ENCODE peak calls at places on chromosome X, in five cellular contexts. One of them, this sample, is unnamed. For H3K36me3, the result is how much of the 10 kb centered on the place peaks cover.

GRCh38 chrX:105703876-105704275 is 118.5 kb upstream of the NRK start:
- DNase-seq in cardiac muscle cell: no peak
- DNase-seq in pancreas: no peak
- DNase-seq in IMR-90: no peak
- DNase-seq in colonic mucosa: no peak
- DNase-seq in this sample: no peak

GRCh38 chrX:81996166-81996565 is 794.3 kb downstream of the SH3BGRL start:
- DNase-seq in cardiac muscle cell: no peak
- DNase-seq in pancreas: no peak
- DNase-seq in IMR-90: no peak
- DNase-seq in colonic mucosa: no peak
- DNase-seq in this sample: no peak

GRCh38 chrX:31329298-31329697 is 257.5 kb upstream of the FTHL17 start:
- DNase-seq in cardiac muscle cell: no peak
- DNase-seq in pancreas: no peak
- DNase-seq in IMR-90: peak
- DNase-seq in colonic mucosa: no peak
- DNase-seq in this sample: no peak

GRCh38 chrX:80174925-80175574 is 160.5 kb downstream of the TBX22 start:
- DNase-seq in cardiac muscle cell: peak
- DNase-seq in pancreas: no peak
- DNase-seq in IMR-90: no peak
- DNase-seq in colonic mucosa: no peak
- DNase-seq in this sample: no peak

GRCh38 chrX:13283512-13283911 is 36.3 kb downstream of the ATXN3L start:
- DNase-seq in cardiac muscle cell: peak
- DNase-seq in pancreas: no peak
- DNase-seq in IMR-90: no peak
- DNase-seq in colonic mucosa: no peak
- DNase-seq in this sample: peak

GRCh38 chrX:85004255-85004654 is 578 bp downstream of the APOOL start:
- DNase-seq in cardiac muscle cell: peak
- DNase-seq in pancreas: no peak
- DNase-seq in IMR-90: peak
- DNase-seq in colonic mucosa: no peak
- DNase-seq in this sample: no peak

GRCh38 chrX:38837389-38837788 is 36.1 kb downstream of the MID1IP1 start:
- DNase-seq in cardiac muscle cell: no peak
- DNase-seq in pancreas: no peak
- DNase-seq in IMR-90: peak
- DNase-seq in colonic mucosa: no peak
- DNase-seq in this sample: no peak

GRCh38 chrX:31629195-31629594 is 557.4 kb upstream of the FTHL17 start:
- DNase-seq in cardiac muscle cell: no peak
- DNase-seq in pancreas: no peak
- DNase-seq in IMR-90: no peak
- DNase-seq in colonic mucosa: no peak
- DNase-seq in this sample: no peak

GRCh38 chrX:48472851-48473717 is 2.9 kb upstream of the FTSJ1 start:
- DNase-seq in cardiac muscle cell: no peak
- DNase-seq in pancreas: no peak
- DNase-seq in IMR-90: no peak
- DNase-seq in colonic mucosa: no peak
- DNase-seq in this sample: peak

GRCh38 chrX:123833387-123833786 is 26.5 kb upstream of the XIAP start:
- DNase-seq in cardiac muscle cell: peak
- DNase-seq in pancreas: no peak
- DNase-seq in IMR-90: peak
- DNase-seq in colonic mucosa: peak
- DNase-seq in this sample: peak

GRCh38 chrX:109902665-109903064 is 100.2 kb upstream of the TMEM164 start:
- DNase-seq in cardiac muscle cell: peak
- DNase-seq in pancreas: no peak
- DNase-seq in IMR-90: peak
- DNase-seq in colonic mucosa: no peak
- DNase-seq in this sample: no peak

GRCh38 chrX:117989512-117989911 is 127.1 kb downstream of the KLHL13 start:
- DNase-seq in cardiac muscle cell: no peak
- DNase-seq in pancreas: no peak
- DNase-seq in IMR-90: no peak
- DNase-seq in colonic mucosa: no peak
- DNase-seq in this sample: no peak

GRCh38 chrX:26783512-26784225 is 567.7 kb downstream of the MAGEB5 start:
- DNase-seq in cardiac muscle cell: peak
- DNase-seq in pancreas: no peak
- DNase-seq in IMR-90: peak
- DNase-seq in colonic mucosa: peak
- DNase-seq in this sample: peak

GRCh38 chrX:110026099-110026844 is 23.4 kb downstream of the TMEM164 start:
- DNase-seq in cardiac muscle cell: peak
- DNase-seq in pancreas: no peak
- DNase-seq in IMR-90: no peak
- DNase-seq in colonic mucosa: peak
- DNase-seq in this sample: no peak

GRCh38 chrX:116009871-116010710 is 160.5 kb upstream of the AGTR2 start:
- DNase-seq in cardiac muscle cell: no peak
- DNase-seq in pancreas: no peak
- DNase-seq in IMR-90: no peak
- DNase-seq in colonic mucosa: no peak
- DNase-seq in this sample: peak

GRCh38 chrX:139475432-139475831 is 55.1 kb upstream of the F9 start:
- DNase-seq in cardiac muscle cell: no peak
- DNase-seq in pancreas: no peak
- DNase-seq in IMR-90: no peak
- DNase-seq in colonic mucosa: no peak
- DNase-seq in this sample: no peak

GRCh38 chrX:47199286-47199685 is 5.7 kb downstream of the UBA1 start:
- DNase-seq in cardiac muscle cell: no peak
- DNase-seq in pancreas: no peak
- DNase-seq in IMR-90: no peak
- DNase-seq in colonic mucosa: no peak
- DNase-seq in this sample: no peak

GRCh38 chrX:70219938-70220764 is 14.3 kb upstream of the AWAT1 start:
- DNase-seq in cardiac muscle cell: peak
- DNase-seq in pancreas: no peak
- DNase-seq in IMR-90: peak
- DNase-seq in colonic mucosa: peak
- DNase-seq in this sample: no peak

GRCh38 chrX:24646745-24647182 is 383 bp downstream of the PCYT1B start:
- DNase-seq in cardiac muscle cell: peak
- DNase-seq in pancreas: no peak
- DNase-seq in IMR-90: no peak
- DNase-seq in colonic mucosa: no peak
- DNase-seq in this sample: peak

GRCh38 chrX:97294016-97294415 is 410.3 kb downstream of the RPA4 start:
- DNase-seq in cardiac muscle cell: no peak
- DNase-seq in pancreas: no peak
- DNase-seq in IMR-90: no peak
- DNase-seq in colonic mucosa: no peak
- DNase-seq in this sample: no peak

GRCh38 chrX:25007059-25008053 is 8.4 kb downstream of the ARX start:
- DNase-seq in cardiac muscle cell: no peak
- DNase-seq in pancreas: no peak
- DNase-seq in IMR-90: no peak
- DNase-seq in colonic mucosa: no peak
- DNase-seq in this sample: peak

GRCh38 chrX:140572724-140573123 is 67.9 kb upstream of the SOX3 start:
- DNase-seq in cardiac muscle cell: peak
- DNase-seq in pancreas: no peak
- DNase-seq in IMR-90: peak
- DNase-seq in colonic mucosa: peak
- DNase-seq in this sample: peak

GRCh38 chrX:149495573-149496071 is 9.5 kb downstream of the IDS start:
- DNase-seq in cardiac muscle cell: peak
- DNase-seq in pancreas: no peak
- DNase-seq in IMR-90: peak
- DNase-seq in colonic mucosa: no peak
- DNase-seq in this sample: no peak

GRCh38 chrX:137916090-137916746 is 350.3 kb downstream of the ZIC3 start:
- DNase-seq in cardiac muscle cell: no peak
- DNase-seq in pancreas: no peak
- DNase-seq in IMR-90: no peak
- DNase-seq in colonic mucosa: no peak
- DNase-seq in this sample: peak

GRCh38 chrX:19705196-19705769 is 182.1 kb downstream of the SH3KBP1 start:
- DNase-seq in cardiac muscle cell: no peak
- DNase-seq in pancreas: no peak
- DNase-seq in IMR-90: no peak
- DNase-seq in colonic mucosa: no peak
- DNase-seq in this sample: no peak

GRCh38 chrX:134745636-134746378 is 87.5 kb upstream of the PLAC1 start:
- DNase-seq in cardiac muscle cell: no peak
- DNase-seq in pancreas: no peak
- DNase-seq in IMR-90: no peak
- DNase-seq in colonic mucosa: no peak
- DNase-seq in this sample: no peak

GRCh38 chrX:152872522-152872921 is 25.3 kb upstream of the ZNF185 start:
- DNase-seq in cardiac muscle cell: no peak
- DNase-seq in pancreas: no peak
- DNase-seq in IMR-90: no peak
- DNase-seq in colonic mucosa: no peak
- DNase-seq in this sample: no peak

GRCh38 chrX:152881289-152881688 is 16.6 kb upstream of the ZNF185 start:
- DNase-seq in cardiac muscle cell: no peak
- DNase-seq in pancreas: no peak
- DNase-seq in IMR-90: no peak
- DNase-seq in colonic mucosa: no peak
- DNase-seq in this sample: no peak

GRCh38 chrX:152878976-152879755 is 18.7 kb upstream of the ZNF185 start:
- DNase-seq in cardiac muscle cell: no peak
- DNase-seq in pancreas: no peak
- DNase-seq in IMR-90: no peak
- DNase-seq in colonic mucosa: no peak
- DNase-seq in this sample: no peak

GRCh38 chrX:152873361-152873760 is 24.5 kb upstream of the ZNF185 start:
- DNase-seq in cardiac muscle cell: no peak
- DNase-seq in pancreas: no peak
- DNase-seq in IMR-90: no peak
- DNase-seq in colonic mucosa: no peak
- DNase-seq in this sample: no peak

DNA sequence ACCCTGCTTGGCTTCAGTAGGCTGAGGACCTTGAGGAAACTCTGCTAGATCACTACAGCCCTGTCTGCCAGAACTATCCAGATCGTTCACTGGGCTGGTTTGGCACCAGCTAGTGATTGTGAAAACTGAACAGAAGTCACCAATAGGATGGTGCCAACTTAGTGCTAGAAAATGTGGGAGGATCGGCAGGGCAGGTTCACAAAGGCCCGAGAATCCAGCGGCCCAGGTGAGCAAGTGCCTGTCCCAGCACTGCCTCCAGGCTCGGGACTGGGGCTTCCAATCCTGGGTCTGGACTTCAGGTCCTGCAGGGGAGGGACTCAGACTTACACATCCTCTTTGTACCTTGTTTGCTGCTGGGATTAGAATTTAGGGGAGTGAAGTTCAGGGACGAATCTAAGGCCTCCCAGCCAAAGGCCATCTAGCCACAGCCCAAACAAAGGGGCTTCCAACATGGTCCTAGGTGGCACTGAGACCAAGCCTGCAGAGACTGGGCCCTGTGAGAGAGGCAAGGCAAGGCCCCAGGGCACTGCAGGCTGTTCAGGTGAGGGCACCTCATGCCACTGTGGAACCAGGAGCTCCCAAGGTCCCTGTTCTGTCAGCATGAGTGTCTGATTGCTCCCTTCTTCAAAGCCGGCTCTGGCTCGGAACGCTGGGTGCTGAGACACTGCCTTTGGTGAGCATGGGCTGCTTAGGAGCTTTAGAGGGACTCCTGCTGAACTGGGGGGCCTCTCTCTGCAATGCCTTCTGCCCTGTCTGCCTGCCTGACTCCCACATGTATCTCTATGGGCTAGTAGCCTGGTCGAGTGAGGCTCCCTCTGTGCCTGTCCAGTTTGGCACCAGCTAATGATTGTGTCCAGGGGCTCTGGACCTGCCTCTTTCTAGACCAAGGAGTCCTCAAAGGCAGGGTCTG is 20.7 kb upstream of the ZNF185 start:
- DNase-seq in cardiac muscle cell: no peak
- DNase-seq in pancreas: no peak
- DNase-seq in IMR-90: no peak
- DNase-seq in colonic mucosa: no peak
- DNase-seq in this sample: no peak
- H3K36me3 ChIP-seq in cardiac muscle cell: under half
- H3K36me3 ChIP-seq in pancreas: under half
- H3K36me3 ChIP-seq in IMR-90: under half
- H3K36me3 ChIP-seq in colonic mucosa: under half
- H3K36me3 ChIP-seq in this sample: under half

GRCh38 chrX:1595711-1596060 is 4.3 kb downstream of the AKAP17A start:
- DNase-seq in cardiac muscle cell: no peak
- DNase-seq in pancreas: peak
- DNase-seq in IMR-90: no peak
- DNase-seq in colonic mucosa: no peak
- DNase-seq in this sample: no peak
- H3K36me3 ChIP-seq in cardiac muscle cell: under half
- H3K36me3 ChIP-seq in pancreas: under half
- H3K36me3 ChIP-seq in IMR-90: half or more
- H3K36me3 ChIP-seq in colonic mucosa: under half
- H3K36me3 ChIP-seq in this sample: under half

DNA sequence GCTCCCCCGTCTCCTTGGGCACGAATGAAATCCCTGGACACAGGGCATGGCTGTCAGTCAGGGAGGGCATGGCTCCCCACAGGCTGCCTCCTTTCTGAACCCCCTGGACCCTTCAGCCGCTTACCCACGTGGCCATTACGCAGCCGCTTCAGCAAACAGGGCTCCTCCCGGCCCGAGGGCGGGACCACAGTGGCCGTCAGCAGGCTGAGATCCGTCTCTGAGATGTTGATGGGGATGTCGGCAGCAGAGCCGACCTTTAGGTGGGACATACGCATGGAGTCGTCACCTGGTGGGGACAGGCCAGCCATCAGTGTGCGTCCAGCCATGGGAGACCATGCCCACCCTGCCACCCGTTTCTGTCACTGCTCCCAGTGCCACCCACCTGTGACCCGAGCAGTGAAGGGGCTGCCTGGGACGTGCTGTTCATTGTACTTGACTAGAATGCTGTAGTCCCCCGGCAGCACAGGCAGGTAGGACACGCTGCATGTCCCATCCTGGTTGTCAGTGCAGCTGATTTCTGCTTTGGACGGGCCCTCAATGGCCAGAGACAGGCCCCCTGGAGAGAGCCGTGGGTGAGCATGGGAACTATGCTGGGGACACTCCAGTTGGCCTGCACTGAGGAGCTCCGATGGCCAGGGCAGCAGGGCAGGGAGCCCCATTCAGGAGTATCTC is 21.1 kb downstream of the FLNA start:
- DNase-seq in cardiac muscle cell: no peak
- DNase-seq in pancreas: no peak
- DNase-seq in IMR-90: no peak
- DNase-seq in colonic mucosa: no peak
- DNase-seq in this sample: no peak
- H3K36me3 ChIP-seq in cardiac muscle cell: under half
- H3K36me3 ChIP-seq in pancreas: under half
- H3K36me3 ChIP-seq in IMR-90: half or more
- H3K36me3 ChIP-seq in colonic mucosa: under half
- H3K36me3 ChIP-seq in this sample: under half

DNA sequence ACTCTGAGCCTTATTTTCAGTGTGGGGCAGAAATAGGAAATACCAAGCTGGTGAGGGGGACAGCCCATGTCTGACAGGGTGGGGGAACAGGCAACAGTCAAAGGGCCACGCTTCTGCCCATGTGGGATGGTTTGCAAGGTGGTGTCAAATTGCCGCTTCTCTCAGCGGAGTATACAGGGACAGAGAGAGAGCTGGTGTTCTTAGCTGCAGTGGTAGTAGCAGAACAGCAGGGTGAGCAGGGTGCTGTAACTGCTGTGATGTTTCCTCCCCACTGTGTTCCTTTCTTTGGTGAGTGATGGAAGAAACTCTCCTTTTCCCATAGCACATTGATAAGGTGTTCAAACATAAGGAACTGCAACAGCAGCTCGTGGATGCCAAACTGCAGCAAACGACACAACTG is 37.9 kb downstream of the RBBP7 start:
- DNase-seq in cardiac muscle cell: no peak
- DNase-seq in pancreas: no peak
- DNase-seq in IMR-90: peak
- DNase-seq in colonic mucosa: no peak
- DNase-seq in this sample: no peak
- H3K36me3 ChIP-seq in cardiac muscle cell: under half
- H3K36me3 ChIP-seq in pancreas: under half
- H3K36me3 ChIP-seq in IMR-90: under half
- H3K36me3 ChIP-seq in colonic mucosa: under half
- H3K36me3 ChIP-seq in this sample: under half

This sample was measured in GM23338.